ENCODE peak calls at places on chromosomes 12 and 14, in ten cellular contexts. Q is brain microvascular endothelial cell; U is stomach; P is pancreas; I is MM.1S; R is tibial nerve; C is upper lobe of right lung; H is sigmoid colon; V is IMR-90; E is CD8-positive, alpha-beta T cell. T is an unnamed sample.
A peak's percentile ranks its signal among the peaks of the same experiment; 100 is the strongest.

GRCh38 chr12:131131077-131131807 is 177.5 kb downstream of the ADGRD1 start:
- DNase-seq in Q (no peak), U (no peak), P (no peak), I (no peak), R (no peak), C (no peak), H (peak; percentile 39), V (no peak), E (no peak), T (no peak)

GRCh38 chr14:89827260-89827659 is 127.3 kb downstream of the EFCAB11 start:
- DNase-seq in Q (no peak), U (no peak), P (no peak), I (no peak), R (no peak), C (no peak), H (no peak), V (no peak), E (no peak), T (no peak)

GRCh38 chr12:11798856-11799530 is 149.5 kb downstream of the ETV6 start:
- DNase-seq in Q (peak; percentile 91), U (no peak), P (no peak), I (no peak), R (no peak), C (no peak), H (no peak), V (peak; percentile 88), E (no peak), T (no peak)

GRCh38 chr12:94145231-94145979 is 3.0 kb upstream of the PLXNC1 start:
- DNase-seq in Q (peak; percentile 14), U (no peak), P (no peak), I (peak; percentile 22), R (no peak), C (no peak), H (no peak), V (peak; percentile 55), E (no peak), T (no peak)

GRCh38 chr14:65421201-65421981 is 8.9 kb downstream of the FUT8 start:
- DNase-seq in Q (peak; percentile 54), U (no peak), P (no peak), I (no peak), R (no peak), C (no peak), H (no peak), V (peak; percentile 78), E (no peak), T (no peak)

GRCh38 chr12:31736472-31736871 is 7.7 kb upstream of the AMN1 start:
- DNase-seq in Q (peak; percentile 97), U (no peak), P (no peak), I (no peak), R (no peak), C (no peak), H (no peak), V (peak; percentile 89), E (peak; percentile 58), T (no peak)

GRCh38 chr12:123150273-123150803 is 552 bp downstream of the PITPNM2 start:
- DNase-seq in Q (no peak), U (no peak), P (peak; percentile 44), I (no peak), R (no peak), C (peak; percentile 78), H (peak; percentile 77), V (no peak), E (peak; percentile 23), T (no peak)

GRCh38 chr14:61153436-61153835 is 127.7 kb downstream of the TMEM30B start:
- DNase-seq in Q (no peak), U (no peak), P (no peak), I (no peak), R (no peak), C (no peak), H (no peak), V (peak; percentile 49), E (no peak), T (no peak)

GRCh38 chr12:100168562-100168961 is 25.9 kb upstream of the BLTP3B start:
- DNase-seq in Q (no peak), U (no peak), P (no peak), I (no peak), R (no peak), C (no peak), H (no peak), V (no peak), E (no peak), T (peak; percentile 9)

GRCh38 chr14:65846469-65846868 is 433.9 kb downstream of the FUT8 start:
- DNase-seq in Q (no peak), U (no peak), P (no peak), I (peak; percentile 6), R (no peak), C (no peak), H (no peak), V (no peak), E (no peak), T (no peak)

GRCh38 chr14:24372701-24373416 is 4.9 kb downstream of the NFATC4 start:
- DNase-seq in Q (peak; percentile 36), U (peak; percentile 7), P (no peak), I (no peak), R (no peak), C (no peak), H (no peak), V (no peak), E (no peak), T (no peak)

GRCh38 chr12:38016606-38017005 is 300.0 kb upstream of the ALG10B start:
- DNase-seq in Q (no peak), U (no peak), P (no peak), I (no peak), R (no peak), C (no peak), H (no peak), V (no peak), E (no peak), T (no peak)

DNA sequence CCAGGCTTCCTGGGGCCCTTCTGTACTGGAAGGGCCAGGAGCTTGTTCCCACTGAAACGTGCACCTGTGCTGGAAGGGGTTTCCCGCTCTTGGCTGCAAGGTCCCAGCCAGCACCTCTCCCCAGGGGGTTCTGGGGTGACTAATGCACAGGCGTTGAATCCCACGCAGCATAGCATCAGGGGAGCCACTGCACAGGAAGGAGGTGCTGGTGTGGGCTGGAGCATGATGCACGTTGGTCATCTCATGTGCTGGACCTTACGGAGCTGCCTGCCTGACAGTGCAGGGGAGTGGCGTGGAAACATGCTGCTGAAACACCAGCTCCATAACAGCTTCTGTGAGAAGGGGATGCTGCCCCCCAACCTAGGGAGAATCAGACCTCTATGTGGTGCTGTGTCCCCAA is 623.0 kb downstream of the AACS start:
- DNase-seq in Q (no peak), U (no peak), P (no peak), I (no peak), R (no peak), C (no peak), H (no peak), V (no peak), E (no peak), T (no peak)
- TF ChIP-seq CTCF in Q (no peak), U (no peak), P (no peak), I (no peak), R (no peak), C (no peak), H (no peak), V (no peak), E (no peak), T (no peak)

DNA sequence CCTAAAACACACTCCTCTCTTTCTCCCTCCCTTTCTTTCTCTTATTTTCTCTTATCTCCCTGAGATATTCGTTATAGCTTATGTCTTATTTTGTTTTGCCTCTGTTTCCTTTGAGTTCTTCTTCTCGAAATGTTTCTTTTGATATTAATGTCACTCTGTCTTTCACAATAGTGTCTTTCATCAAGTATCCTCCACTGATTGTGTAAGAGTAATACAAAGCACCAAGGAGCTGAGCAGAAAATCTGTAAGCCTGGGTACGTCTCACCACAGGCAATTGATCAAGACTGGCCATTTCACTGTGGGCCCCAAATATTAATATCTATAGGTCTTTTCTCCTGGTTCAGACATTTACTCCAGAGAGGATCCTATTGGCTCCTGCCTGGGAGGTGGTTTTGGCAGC is 4.8 kb upstream of the LYZ start:
- DNase-seq in Q (no peak), U (no peak), P (no peak), I (no peak), R (no peak), C (no peak), H (no peak), V (no peak), E (no peak), T (no peak)
- H3K27ac ChIP-seq in Q (no peak overlapping the region), U (no peak overlapping the region), P (no peak overlapping the region), I (no peak overlapping the region), R (no peak overlapping the region), C (no peak overlapping the region), H (no peak overlapping the region), V (no peak overlapping the region), E (no peak overlapping the region), T (no peak overlapping the region)

DNA sequence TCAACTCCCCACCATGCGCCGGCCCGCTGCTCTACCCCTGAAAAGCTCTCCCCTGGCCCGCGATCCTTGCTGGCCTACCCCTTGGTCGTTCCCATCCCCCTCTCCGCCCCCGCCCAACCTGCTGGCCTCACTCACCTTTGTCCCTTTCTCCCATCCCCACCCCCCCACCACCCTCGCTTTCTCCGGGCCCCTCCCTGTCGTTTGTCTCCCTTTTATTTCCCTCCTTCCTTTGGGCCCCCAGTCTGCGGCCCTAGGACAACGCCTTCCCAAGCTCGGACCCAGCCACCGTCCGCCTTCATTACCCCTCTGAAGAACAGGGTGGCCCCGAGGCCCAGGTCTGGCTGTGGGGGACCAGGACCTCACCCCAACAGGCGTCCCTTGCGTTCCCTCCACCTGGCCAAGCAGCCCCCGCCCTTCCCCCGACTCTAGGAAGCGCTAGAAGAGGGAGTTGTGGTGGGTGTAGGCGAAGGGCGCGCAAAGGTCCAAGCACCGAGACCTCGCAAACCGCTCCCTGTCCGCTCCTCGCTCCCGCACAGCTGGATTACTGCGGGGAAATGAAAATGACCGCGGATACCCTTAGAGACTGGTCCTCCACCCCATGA is 6.9 kb upstream of the SLC7A7 start:
- DNase-seq in Q (no peak), U (no peak), P (peak; percentile 32), I (no peak), R (no peak), C (no peak), H (peak; percentile 69), V (no peak), E (no peak), T (no peak)
- H3K4me3 ChIP-seq in Q (peak overlapping the region; percentile 39), U (peak overlapping the region; percentile 43), P (no peak overlapping the region), I (no peak overlapping the region), R (peak overlapping the region; percentile 52), C (peak overlapping the region; percentile 45), H (peak overlapping the region; percentile 41), V (no peak overlapping the region), E (no peak overlapping the region), T (peak overlapping the region; percentile 46)

GRCh38 chr12:57242329-57242690 is 8.7 kb downstream of the STAC3 start:
- DNase-seq in Q (no peak), U (peak; percentile 58), P (peak; percentile 64), I (no peak), R (no peak), C (peak; percentile 71), H (peak; percentile 71), V (no peak), E (no peak), T (no peak)

GRCh38 chr12:57243521-57244305 is 7.3 kb downstream of the STAC3 start:
- DNase-seq in Q (peak; percentile 72), U (peak; percentile 85), P (peak; percentile 85), I (peak; percentile 82), R (no peak), C (peak; percentile 87), H (peak; percentile 85), V (peak; percentile 56), E (peak; percentile 85), T (peak; percentile 83)

GRCh38 chr12:57241556-57242310 is 9.3 kb downstream of the STAC3 start:
- DNase-seq in Q (no peak), U (no peak), P (no peak), I (no peak), R (no peak), C (peak; percentile 65), H (peak; percentile 65), V (no peak), E (no peak), T (no peak)

GRCh38 chr12:57244306-57244696 is 6.7 kb downstream of the STAC3 start:
- DNase-seq in Q (no peak), U (no peak), P (no peak), I (no peak), R (no peak), C (no peak), H (peak; percentile 53), V (no peak), E (no peak), T (no peak)

GRCh38 chr12:57242691-57243454 is 8.1 kb downstream of the STAC3 start:
- DNase-seq in Q (no peak), U (peak; percentile 63), P (peak; percentile 72), I (peak; percentile 86), R (no peak), C (peak; percentile 80), H (peak; percentile 75), V (peak; percentile 35), E (peak; percentile 73), T (no peak)
- TF ChIP-seq CTCF in Q (peak; percentile 86), U (peak; percentile 42), P (peak; percentile 40), I (peak; percentile 71), R (peak; percentile 51), C (peak; percentile 61), H (peak; percentile 14), V (peak; percentile 61), E (peak; percentile 40), T (peak; percentile 66)

T was measured in right atrium auricular region.